ENCODE peak calls at places on chromosomes 13 and 19, in ten cellular contexts. One of them, this sample, is unnamed.

GRCh38 chr19:16400911-16401675 is 70.7 kb downstream of the EPS15L1 start:
- DNase-seq in fibroblast of pulmonary artery: no peak
- DNase-seq in IMR-90: peak
- DNase-seq in lower leg skin: no peak
- DNase-seq in mucosa of descending colon: no peak
- DNase-seq in MM.1S: no peak
- DNase-seq in Peyer's patch: peak
- DNase-seq in mammary epithelial cell: no peak
- DNase-seq in AG09309: no peak
- DNase-seq in body of pancreas: no peak
- DNase-seq in this sample: no peak

GRCh38 chr13:75908137-75908536 is 272.0 kb downstream of the LMO7 start:
- DNase-seq in fibroblast of pulmonary artery: no peak
- DNase-seq in lower leg skin: no peak
- DNase-seq in IMR-90: no peak
- DNase-seq in MM.1S: no peak
- DNase-seq in AG09309: no peak
- DNase-seq in body of pancreas: no peak
- DNase-seq in mammary epithelial cell: no peak
- DNase-seq in mucosa of descending colon: no peak
- DNase-seq in Peyer's patch: no peak
- DNase-seq in this sample: peak

GRCh38 chr13:46389985-46390384 is 2.9 kb upstream of the RUBCNL start:
- DNase-seq in mucosa of descending colon: peak
- DNase-seq in mammary epithelial cell: peak
- DNase-seq in fibroblast of pulmonary artery: no peak
- DNase-seq in Peyer's patch: no peak
- DNase-seq in AG09309: no peak
- DNase-seq in IMR-90: no peak
- DNase-seq in lower leg skin: no peak
- DNase-seq in body of pancreas: peak
- DNase-seq in MM.1S: peak
- DNase-seq in this sample: no peak

GRCh38 chr19:49136771-49137171 is 17.4 kb downstream of the PPFIA3 start:
- DNase-seq in body of pancreas: no peak
- DNase-seq in fibroblast of pulmonary artery: peak
- DNase-seq in Peyer's patch: no peak
- DNase-seq in mucosa of descending colon: peak
- DNase-seq in MM.1S: no peak
- DNase-seq in AG09309: no peak
- DNase-seq in lower leg skin: no peak
- DNase-seq in mammary epithelial cell: no peak
- DNase-seq in IMR-90: peak
- DNase-seq in this sample: peak

GRCh38 chr19:7482584-7483439 is 6.0 kb downstream of the PEX11G start:
- DNase-seq in lower leg skin: no peak
- DNase-seq in AG09309: no peak
- DNase-seq in MM.1S: no peak
- DNase-seq in mammary epithelial cell: peak
- DNase-seq in fibroblast of pulmonary artery: peak
- DNase-seq in Peyer's patch: peak
- DNase-seq in mucosa of descending colon: peak
- DNase-seq in IMR-90: no peak
- DNase-seq in body of pancreas: no peak
- DNase-seq in this sample: peak

GRCh38 chr13:66402071-66402470 is 828.1 kb downstream of the PCDH9 start:
- DNase-seq in fibroblast of pulmonary artery: peak
- DNase-seq in AG09309: no peak
- DNase-seq in body of pancreas: no peak
- DNase-seq in Peyer's patch: no peak
- DNase-seq in lower leg skin: no peak
- DNase-seq in mucosa of descending colon: no peak
- DNase-seq in MM.1S: no peak
- DNase-seq in IMR-90: no peak
- DNase-seq in mammary epithelial cell: no peak
- DNase-seq in this sample: no peak

GRCh38 chr13:41054212-41054877 is 7.0 kb upstream of the WBP4 start:
- DNase-seq in mucosa of descending colon: no peak
- DNase-seq in MM.1S: peak
- DNase-seq in mammary epithelial cell: peak
- DNase-seq in Peyer's patch: no peak
- DNase-seq in AG09309: peak
- DNase-seq in lower leg skin: no peak
- DNase-seq in body of pancreas: peak
- DNase-seq in IMR-90: peak
- DNase-seq in fibroblast of pulmonary artery: peak
- DNase-seq in this sample: peak

GRCh38 chr13:44068737-44069136 is 189.0 kb downstream of the LACC1 start:
- DNase-seq in AG09309: peak
- DNase-seq in Peyer's patch: no peak
- DNase-seq in MM.1S: no peak
- DNase-seq in IMR-90: peak
- DNase-seq in mucosa of descending colon: no peak
- DNase-seq in body of pancreas: no peak
- DNase-seq in lower leg skin: no peak
- DNase-seq in fibroblast of pulmonary artery: peak
- DNase-seq in mammary epithelial cell: peak
- DNase-seq in this sample: peak

GRCh38 chr13:72489751-72490150 is 237.7 kb downstream of the MZT1 start:
- DNase-seq in IMR-90: no peak
- DNase-seq in fibroblast of pulmonary artery: no peak
- DNase-seq in mammary epithelial cell: no peak
- DNase-seq in AG09309: no peak
- DNase-seq in mucosa of descending colon: no peak
- DNase-seq in Peyer's patch: no peak
- DNase-seq in body of pancreas: no peak
- DNase-seq in MM.1S: no peak
- DNase-seq in lower leg skin: no peak
- DNase-seq in this sample: no peak

GRCh38 chr19:46951236-46951986 is 68.2 kb upstream of the NPAS1 start:
- DNase-seq in Peyer's patch: peak
- DNase-seq in fibroblast of pulmonary artery: no peak
- DNase-seq in MM.1S: no peak
- DNase-seq in mammary epithelial cell: peak
- DNase-seq in AG09309: no peak
- DNase-seq in lower leg skin: no peak
- DNase-seq in IMR-90: peak
- DNase-seq in body of pancreas: no peak
- DNase-seq in mucosa of descending colon: peak
- DNase-seq in this sample: no peak

GRCh38 chr13:33918199-33918932 is 100.4 kb downstream of the RFC3 start:
- DNase-seq in body of pancreas: peak
- DNase-seq in AG09309: peak
- DNase-seq in lower leg skin: no peak
- DNase-seq in IMR-90: peak
- DNase-seq in Peyer's patch: no peak
- DNase-seq in MM.1S: no peak
- DNase-seq in fibroblast of pulmonary artery: peak
- DNase-seq in mammary epithelial cell: peak
- DNase-seq in mucosa of descending colon: no peak
- DNase-seq in this sample: peak

DNA sequence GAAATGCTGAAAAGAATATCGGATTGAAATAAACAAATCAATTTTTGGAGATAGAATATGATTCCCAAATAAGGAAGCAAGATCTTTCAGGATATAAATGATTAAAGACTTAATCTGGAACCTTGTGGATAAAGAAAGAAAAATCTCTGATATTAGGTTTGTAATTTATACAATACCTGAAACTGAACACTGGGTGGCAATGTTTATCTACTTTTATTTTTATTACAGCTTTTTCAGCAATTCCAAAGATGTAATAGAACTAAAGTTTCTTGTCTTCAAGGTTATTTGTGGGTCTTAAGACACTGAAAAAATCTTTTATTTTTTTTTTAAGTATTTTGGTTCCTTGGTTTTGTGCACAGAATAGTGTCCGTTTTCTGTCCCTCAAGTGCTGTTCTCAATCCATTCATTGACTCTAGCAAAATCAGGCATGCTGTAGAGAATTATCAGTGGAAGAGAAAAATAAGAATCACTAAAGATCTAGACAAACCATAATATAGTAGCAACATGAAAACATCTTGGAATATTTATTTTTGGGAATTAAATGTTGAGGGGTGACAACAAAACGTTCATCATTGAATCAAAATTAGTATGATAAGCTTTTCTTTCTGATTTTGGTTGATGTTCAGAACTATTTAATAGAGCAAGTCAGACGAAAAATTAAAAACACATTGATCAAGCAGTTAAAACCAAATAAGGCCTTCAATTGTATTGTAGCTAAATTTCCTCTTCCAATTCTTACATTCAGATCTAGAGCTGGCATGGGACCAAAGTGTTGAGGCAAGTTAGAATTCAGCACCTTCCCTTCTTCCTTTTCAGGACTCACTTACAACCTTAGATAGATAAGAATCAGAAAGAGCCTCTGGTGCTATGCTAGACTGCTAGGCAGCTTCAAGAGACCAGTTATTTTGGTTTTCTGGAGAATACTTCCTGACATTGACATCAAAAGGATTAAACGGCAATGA is 704.4 kb upstream of the PCDH20 start:
- DNase-seq in body of pancreas: no peak
- DNase-seq in mammary epithelial cell: no peak
- DNase-seq in MM.1S: peak
- DNase-seq in lower leg skin: no peak
- DNase-seq in IMR-90: peak
- DNase-seq in AG09309: no peak
- DNase-seq in fibroblast of pulmonary artery: peak
- DNase-seq in mucosa of descending colon: no peak
- DNase-seq in Peyer's patch: no peak
- DNase-seq in this sample: peak
- TF ChIP-seq CTCF in body of pancreas: no peak
- TF ChIP-seq CTCF in mammary epithelial cell: peak
- TF ChIP-seq CTCF in MM.1S: peak
- TF ChIP-seq CTCF in lower leg skin: no peak
- TF ChIP-seq CTCF in IMR-90: peak
- TF ChIP-seq CTCF in AG09309: peak
- TF ChIP-seq CTCF in fibroblast of pulmonary artery: peak
- TF ChIP-seq CTCF in mucosa of descending colon: no peak
- TF ChIP-seq CTCF in Peyer's patch: no peak
- TF ChIP-seq CTCF in this sample: peak

GRCh38 chr19:41426952-41427646 is at the start of gene B3GNT8:
- DNase-seq in mammary epithelial cell: peak
- DNase-seq in IMR-90: peak
- DNase-seq in MM.1S: no peak
- DNase-seq in Peyer's patch: peak
- DNase-seq in AG09309: no peak
- DNase-seq in fibroblast of pulmonary artery: peak
- DNase-seq in mucosa of descending colon: peak
- DNase-seq in body of pancreas: peak
- DNase-seq in lower leg skin: peak
- DNase-seq in this sample: peak
- H3K4me3 ChIP-seq in mammary epithelial cell: peak
- H3K4me3 ChIP-seq in IMR-90: peak
- H3K4me3 ChIP-seq in MM.1S: no peak
- H3K4me3 ChIP-seq in Peyer's patch: peak
- H3K4me3 ChIP-seq in AG09309: peak
- H3K4me3 ChIP-seq in fibroblast of pulmonary artery: peak
- H3K4me3 ChIP-seq in mucosa of descending colon: peak
- H3K4me3 ChIP-seq in body of pancreas: no peak
- H3K4me3 ChIP-seq in lower leg skin: peak
- H3K4me3 ChIP-seq in this sample: peak

DNA sequence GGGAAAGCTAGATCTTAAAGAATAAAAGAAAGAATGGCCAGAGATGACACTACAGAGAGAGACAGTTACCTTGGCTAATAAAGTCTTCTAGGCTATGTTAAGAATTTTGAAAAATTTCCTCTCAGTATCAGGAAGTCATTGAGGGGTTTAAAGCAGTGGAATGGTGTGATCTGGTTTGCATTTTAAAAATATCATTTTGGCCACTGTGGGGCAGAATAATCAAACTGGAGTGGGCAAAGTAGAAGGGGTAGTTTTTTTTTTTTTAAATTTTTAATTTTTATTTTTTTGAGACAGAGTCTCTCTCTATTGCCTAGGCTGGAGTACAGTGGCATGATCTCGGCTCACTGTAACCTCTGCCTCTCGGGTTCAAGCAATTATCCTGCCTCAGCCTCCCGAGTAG is 4.4 kb upstream of the CNMD start:
- DNase-seq in body of pancreas: no peak
- DNase-seq in AG09309: no peak
- DNase-seq in MM.1S: no peak
- DNase-seq in fibroblast of pulmonary artery: no peak
- DNase-seq in Peyer's patch: no peak
- DNase-seq in mammary epithelial cell: no peak
- DNase-seq in mucosa of descending colon: no peak
- DNase-seq in IMR-90: no peak
- DNase-seq in lower leg skin: no peak
- DNase-seq in this sample: no peak
- TF ChIP-seq CTCF in body of pancreas: no peak
- TF ChIP-seq CTCF in AG09309: no peak
- TF ChIP-seq CTCF in MM.1S: peak
- TF ChIP-seq CTCF in fibroblast of pulmonary artery: no peak
- TF ChIP-seq CTCF in Peyer's patch: no peak
- TF ChIP-seq CTCF in mammary epithelial cell: no peak
- TF ChIP-seq CTCF in mucosa of descending colon: no peak
- TF ChIP-seq CTCF in IMR-90: no peak
- TF ChIP-seq CTCF in lower leg skin: no peak
- TF ChIP-seq CTCF in this sample: no peak

DNA sequence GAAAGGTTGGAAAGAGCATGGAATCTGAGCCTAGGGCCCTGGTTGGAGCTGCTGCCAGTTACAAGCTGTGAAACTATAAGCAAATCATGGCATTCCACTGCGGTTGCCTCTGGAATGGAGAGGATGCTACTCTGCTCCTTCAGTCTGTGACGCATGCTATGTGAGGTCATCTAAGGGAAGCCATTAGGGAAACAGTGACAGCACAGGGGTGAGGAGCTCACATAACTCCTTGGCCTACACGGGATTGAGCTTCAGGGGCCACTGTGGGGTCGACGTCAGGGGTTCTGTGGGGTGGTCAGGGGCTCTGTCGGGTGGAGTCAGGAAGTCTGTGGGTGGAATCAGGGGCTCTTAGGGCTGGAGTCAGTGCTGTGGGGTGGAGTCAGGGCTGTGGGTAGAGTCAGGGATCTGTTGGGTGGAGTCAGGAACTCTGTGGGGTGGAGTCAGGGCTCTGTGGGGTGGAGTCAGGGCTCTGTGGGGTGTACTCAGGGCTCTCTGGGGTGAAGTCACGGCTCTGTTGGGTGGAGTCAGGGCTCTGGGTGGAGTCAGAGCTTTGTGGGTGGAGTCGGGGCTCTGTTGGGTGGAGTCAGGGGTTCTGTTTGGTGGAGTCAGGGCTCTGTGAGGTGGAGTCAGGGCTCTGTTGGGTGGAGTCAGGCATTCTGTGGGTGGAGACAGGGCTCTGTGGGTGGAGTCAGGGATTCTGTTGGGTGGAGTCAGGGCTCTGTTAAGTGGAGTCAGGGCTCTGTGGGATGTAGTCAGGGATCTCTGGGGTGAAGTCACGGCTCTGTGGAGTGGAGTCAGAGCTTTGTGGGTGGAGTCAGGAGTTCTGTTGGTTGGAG is 35.8 kb upstream of the MEDAG start:
- DNase-seq in AG09309: peak
- DNase-seq in mucosa of descending colon: peak
- DNase-seq in mammary epithelial cell: peak
- DNase-seq in IMR-90: peak
- DNase-seq in lower leg skin: peak
- DNase-seq in fibroblast of pulmonary artery: peak
- DNase-seq in body of pancreas: peak
- DNase-seq in MM.1S: peak
- DNase-seq in Peyer's patch: peak
- DNase-seq in this sample: peak
- H3K4me3 ChIP-seq in AG09309: no peak
- H3K4me3 ChIP-seq in mucosa of descending colon: no peak
- H3K4me3 ChIP-seq in mammary epithelial cell: no peak
- H3K4me3 ChIP-seq in IMR-90: peak
- H3K4me3 ChIP-seq in lower leg skin: no peak
- H3K4me3 ChIP-seq in fibroblast of pulmonary artery: no peak
- H3K4me3 ChIP-seq in body of pancreas: no peak
- H3K4me3 ChIP-seq in MM.1S: no peak
- H3K4me3 ChIP-seq in Peyer's patch: no peak
- H3K4me3 ChIP-seq in this sample: peak

This sample was measured in fibroblast of villous mesenchyme.